ENCODE peak calls at places on chromosome 6, in eight cellular contexts. Q is nephron progenitor cell; S is GM10248; G is OCI-M1; B is naive thymus-derived CD4-positive, alpha-beta T cell; E is stimulated activated CD4-positive, alpha-beta T cell treated with anti-CD3 and anti-CD28 coated beads, Interleukin-4, amount 100 ng/mL, for 48 hours; T is tibial nerve; V is NCI-H2171. C is an unnamed sample.

GRCh38 chr6:167328086-167328485 is 3.2 kb downstream of the TTLL2 start:
- DNase-seq in V (no peak), S (no peak), G (no peak), B (no peak), Q (no peak), E (no peak), T (no peak), C (no peak)

GRCh38 chr6:132209351-132209750 is 191.9 kb downstream of the MOXD1 start:
- DNase-seq in V (no peak), Q (no peak), T (no peak), E (no peak), G (no peak), B (no peak), S (no peak), C (no peak)

GRCh38 chr6:45495404-45496084 is 117.8 kb upstream of the SUPT3H start:
- DNase-seq in Q (no peak), T (no peak), V (no peak), S (no peak), E (no peak), B (peak), G (peak), C (no peak)

GRCh38 chr6:36639171-36639808 is 39.2 kb upstream of the CDKN1A start:
- DNase-seq in S (no peak), Q (no peak), E (no peak), G (no peak), V (no peak), B (no peak), T (no peak), C (no peak)

GRCh38 chr6:158849899-158850806 is 31.0 kb upstream of the EZR start:
- DNase-seq in E (no peak), Q (no peak), G (peak), T (no peak), S (no peak), V (no peak), B (peak), C (peak)

GRCh38 chr6:149925974-149926777 is 3.3 kb upstream of the RAET1G start:
- DNase-seq in G (peak), V (peak), E (peak), T (peak), S (no peak), B (peak), Q (peak), C (peak)

GRCh38 chr6:3573670-3574069 is 116.8 kb upstream of the SLC22A23 start:
- DNase-seq in S (no peak), Q (no peak), E (no peak), G (no peak), V (no peak), T (no peak), B (no peak), C (no peak)

GRCh38 chr6:42899871-42900270 is 16.0 kb upstream of the PTCRA start:
- DNase-seq in S (no peak), T (no peak), B (no peak), V (peak), E (no peak), G (no peak), Q (no peak), C (no peak)

GRCh38 chr6:15754706-15755079 is 91.9 kb upstream of the DTNBP1 start:
- DNase-seq in V (no peak), T (no peak), G (no peak), B (no peak), E (no peak), S (no peak), Q (no peak), C (no peak)

GRCh38 chr6:43292763-43293318 is 5.2 kb upstream of the SLC22A7 start:
- DNase-seq in E (no peak), T (no peak), V (no peak), G (no peak), B (no peak), S (no peak), Q (no peak), C (no peak)

GRCh38 chr6:121806116-121806515 is 370.7 kb downstream of the GJA1 start:
- DNase-seq in V (no peak), B (no peak), T (no peak), E (no peak), S (no peak), Q (no peak), G (no peak), C (no peak)

GRCh38 chr6:133833905-133834304 is 55.0 kb upstream of the TCF21 start:
- DNase-seq in V (peak), Q (no peak), B (no peak), G (no peak), T (no peak), E (no peak), S (no peak), C (no peak)

GRCh38 chr6:154830771-154831170 is 97.6 kb downstream of the SCAF8 start:
- DNase-seq in B (no peak), E (no peak), T (no peak), S (no peak), G (no peak), Q (no peak), V (no peak), C (no peak)

GRCh38 chr6:85278456-85279035 is 171.3 kb upstream of the NT5E start:
- DNase-seq in S (no peak), E (no peak), B (no peak), T (no peak), V (no peak), Q (no peak), G (no peak), C (no peak)

GRCh38 chr6:67880939-67881705 is 754.0 kb upstream of the ADGRB3 start:
- DNase-seq in Q (no peak), B (no peak), E (no peak), V (no peak), T (no peak), G (peak), S (no peak), C (no peak)

GRCh38 chr6:15870354-15871043 is 207.7 kb upstream of the DTNBP1 start:
- DNase-seq in Q (no peak), T (no peak), S (no peak), V (no peak), E (no peak), G (no peak), B (no peak), C (no peak)

GRCh38 chr6:62652692-62653328 is 366.8 kb upstream of the KHDRBS2 start:
- DNase-seq in G (peak), E (no peak), T (no peak), Q (no peak), B (no peak), S (no peak), V (no peak), C (no peak)

GRCh38 chr6:28634758-28635546 is 109.3 kb downstream of the GPX5 start:
- DNase-seq in G (peak), S (peak), Q (peak), V (peak), T (no peak), E (no peak), B (no peak), C (no peak)

GRCh38 chr6:138377844-138378243 is at the start of gene SMIM28:
- DNase-seq in E (no peak), S (no peak), B (no peak), Q (no peak), V (no peak), G (no peak), T (no peak), C (no peak)

GRCh38 chr6:39934060-39934757 is at the start of gene MOCS1:
- DNase-seq in V (peak), E (peak), Q (peak), T (peak), B (peak), G (no peak), S (peak), C (no peak)

GRCh38 chr6:35719407-35719829 is 17.4 kb upstream of the ARMC12 start:
- DNase-seq in T (no peak), G (no peak), B (no peak), E (no peak), Q (no peak), V (no peak), S (peak), C (no peak)

GRCh38 chr6:37265876-37266275 is 7.9 kb upstream of the TMEM217 start:
- DNase-seq in V (no peak), T (no peak), S (no peak), Q (no peak), G (no peak), B (no peak), E (no peak), C (no peak)

C was measured in stimulated activated effector memory CD8-positive, alpha-beta T cell treated with anti-CD3 and anti-CD28 coated beads, Interleukin-12 subunit alpha, Interleukin-12 subunit beta, amount 100 ng/mL, for 72 hours.